ENCODE peak calls at places on chromosomes 11 and 22, in nine cellular contexts. One of them, this sample, is unnamed.

GRCh38 chr11:111735262-111736116 is 30.7 kb downstream of the PPP2R1B start:
- DNase-seq in stomach: peak; percentile 54
- DNase-seq in vagina: no peak
- DNase-seq in GM12865: no peak
- DNase-seq in AG09309: peak; percentile 97
- DNase-seq in cardiac muscle cell: peak; percentile 98
- DNase-seq in brain microvascular endothelial cell: peak; percentile 98
- DNase-seq in AG04449: peak; percentile 93
- DNase-seq in esophagus squamous epithelium: no peak
- DNase-seq in this sample: peak; percentile 99

GRCh38 chr11:126646701-126647209 is 291.3 kb downstream of the ST3GAL4 start:
- DNase-seq in cardiac muscle cell: peak; percentile 11
- DNase-seq in GM12865: no peak
- DNase-seq in stomach: no peak
- DNase-seq in AG09309: peak; percentile 53
- DNase-seq in AG04449: peak; percentile 44
- DNase-seq in vagina: no peak
- DNase-seq in brain microvascular endothelial cell: no peak
- DNase-seq in esophagus squamous epithelium: no peak
- DNase-seq in this sample: peak; percentile 31

GRCh38 chr11:64340671-64341335 is 799 bp downstream of the CCDC88B start:
- DNase-seq in GM12865: peak; percentile 82
- DNase-seq in AG09309: no peak
- DNase-seq in stomach: peak; percentile 61
- DNase-seq in AG04449: no peak
- DNase-seq in cardiac muscle cell: no peak
- DNase-seq in brain microvascular endothelial cell: no peak
- DNase-seq in vagina: no peak
- DNase-seq in esophagus squamous epithelium: no peak
- DNase-seq in this sample: no peak

GRCh38 chr22:37178350-37179125 is 9.5 kb downstream of the C1QTNF6 start:
- DNase-seq in GM12865: no peak
- DNase-seq in stomach: peak; percentile 68
- DNase-seq in AG09309: no peak
- DNase-seq in brain microvascular endothelial cell: no peak
- DNase-seq in vagina: no peak
- DNase-seq in cardiac muscle cell: peak; percentile 72
- DNase-seq in AG04449: no peak
- DNase-seq in esophagus squamous epithelium: no peak
- DNase-seq in this sample: no peak

GRCh38 chr11:2146051-2146450 is 6.9 kb upstream of the IGF2 start:
- DNase-seq in cardiac muscle cell: no peak
- DNase-seq in stomach: no peak
- DNase-seq in vagina: no peak
- DNase-seq in brain microvascular endothelial cell: no peak
- DNase-seq in AG04449: no peak
- DNase-seq in GM12865: no peak
- DNase-seq in AG09309: no peak
- DNase-seq in esophagus squamous epithelium: no peak
- DNase-seq in this sample: no peak

GRCh38 chr11:1918436-1919315 is 827 bp upstream of the TNNT3 start:
- DNase-seq in GM12865: no peak
- DNase-seq in AG04449: no peak
- DNase-seq in brain microvascular endothelial cell: no peak
- DNase-seq in stomach: no peak
- DNase-seq in cardiac muscle cell: no peak
- DNase-seq in AG09309: no peak
- DNase-seq in esophagus squamous epithelium: no peak
- DNase-seq in vagina: no peak
- DNase-seq in this sample: no peak

GRCh38 chr22:17914474-17914873 is 109.9 kb downstream of the MICAL3 start:
- DNase-seq in AG09309: no peak
- DNase-seq in stomach: no peak
- DNase-seq in esophagus squamous epithelium: no peak
- DNase-seq in vagina: no peak
- DNase-seq in brain microvascular endothelial cell: no peak
- DNase-seq in GM12865: no peak
- DNase-seq in AG04449: no peak
- DNase-seq in cardiac muscle cell: no peak
- DNase-seq in this sample: no peak

GRCh38 chr11:109641549-109641948 is 219.6 kb downstream of the C11orf87 start:
- DNase-seq in stomach: no peak
- DNase-seq in brain microvascular endothelial cell: peak; percentile 46
- DNase-seq in AG09309: peak; percentile 14
- DNase-seq in AG04449: no peak
- DNase-seq in esophagus squamous epithelium: no peak
- DNase-seq in GM12865: peak; percentile 32
- DNase-seq in vagina: no peak
- DNase-seq in cardiac muscle cell: peak; percentile 62
- DNase-seq in this sample: peak; percentile 49

GRCh38 chr22:26734339-26735018 is 77.1 kb downstream of the MIAT start:
- DNase-seq in esophagus squamous epithelium: no peak
- DNase-seq in cardiac muscle cell: no peak
- DNase-seq in AG09309: no peak
- DNase-seq in vagina: no peak
- DNase-seq in stomach: no peak
- DNase-seq in AG04449: no peak
- DNase-seq in brain microvascular endothelial cell: no peak
- DNase-seq in GM12865: no peak
- DNase-seq in this sample: no peak

GRCh38 chr11:84563356-84563755 is 1063.8 kb downstream of the DLG2 start:
- DNase-seq in brain microvascular endothelial cell: no peak
- DNase-seq in AG09309: no peak
- DNase-seq in stomach: no peak
- DNase-seq in esophagus squamous epithelium: no peak
- DNase-seq in vagina: no peak
- DNase-seq in AG04449: no peak
- DNase-seq in cardiac muscle cell: no peak
- DNase-seq in GM12865: no peak
- DNase-seq in this sample: no peak

GRCh38 chr11:12229450-12230229 is 119.2 kb downstream of the MICAL2 start:
- DNase-seq in esophagus squamous epithelium: no peak
- DNase-seq in GM12865: no peak
- DNase-seq in AG04449: no peak
- DNase-seq in stomach: peak; percentile 68
- DNase-seq in vagina: no peak
- DNase-seq in brain microvascular endothelial cell: no peak
- DNase-seq in AG09309: no peak
- DNase-seq in cardiac muscle cell: no peak
- DNase-seq in this sample: no peak

GRCh38 chr11:93123351-93123898 is 74.4 kb downstream of the SLC36A4 start:
- DNase-seq in stomach: peak; percentile 86
- DNase-seq in vagina: no peak
- DNase-seq in AG09309: no peak
- DNase-seq in brain microvascular endothelial cell: no peak
- DNase-seq in AG04449: no peak
- DNase-seq in cardiac muscle cell: peak; percentile 85
- DNase-seq in GM12865: no peak
- DNase-seq in esophagus squamous epithelium: no peak
- DNase-seq in this sample: peak; percentile 34

GRCh38 chr11:65645710-65646109 is 7.8 kb downstream of the SIPA1 start:
- DNase-seq in cardiac muscle cell: peak; percentile 32
- DNase-seq in vagina: no peak
- DNase-seq in GM12865: no peak
- DNase-seq in AG09309: no peak
- DNase-seq in brain microvascular endothelial cell: no peak
- DNase-seq in esophagus squamous epithelium: no peak
- DNase-seq in stomach: no peak
- DNase-seq in AG04449: no peak
- DNase-seq in this sample: peak; percentile 42

GRCh38 chr11:133058501-133058900 is 473.8 kb downstream of the OPCML start:
- DNase-seq in AG04449: no peak
- DNase-seq in AG09309: no peak
- DNase-seq in brain microvascular endothelial cell: no peak
- DNase-seq in GM12865: no peak
- DNase-seq in vagina: no peak
- DNase-seq in cardiac muscle cell: no peak
- DNase-seq in stomach: no peak
- DNase-seq in esophagus squamous epithelium: no peak
- DNase-seq in this sample: no peak
- TF ChIP-seq CTCF in AG04449: no peak
- TF ChIP-seq CTCF in AG09309: no peak
- TF ChIP-seq CTCF in brain microvascular endothelial cell: no peak
- TF ChIP-seq CTCF in GM12865: no peak
- TF ChIP-seq CTCF in vagina: no peak
- TF ChIP-seq CTCF in cardiac muscle cell: no peak
- TF ChIP-seq CTCF in stomach: no peak
- TF ChIP-seq CTCF in esophagus squamous epithelium: no peak
- TF ChIP-seq CTCF in this sample: no peak

DNA sequence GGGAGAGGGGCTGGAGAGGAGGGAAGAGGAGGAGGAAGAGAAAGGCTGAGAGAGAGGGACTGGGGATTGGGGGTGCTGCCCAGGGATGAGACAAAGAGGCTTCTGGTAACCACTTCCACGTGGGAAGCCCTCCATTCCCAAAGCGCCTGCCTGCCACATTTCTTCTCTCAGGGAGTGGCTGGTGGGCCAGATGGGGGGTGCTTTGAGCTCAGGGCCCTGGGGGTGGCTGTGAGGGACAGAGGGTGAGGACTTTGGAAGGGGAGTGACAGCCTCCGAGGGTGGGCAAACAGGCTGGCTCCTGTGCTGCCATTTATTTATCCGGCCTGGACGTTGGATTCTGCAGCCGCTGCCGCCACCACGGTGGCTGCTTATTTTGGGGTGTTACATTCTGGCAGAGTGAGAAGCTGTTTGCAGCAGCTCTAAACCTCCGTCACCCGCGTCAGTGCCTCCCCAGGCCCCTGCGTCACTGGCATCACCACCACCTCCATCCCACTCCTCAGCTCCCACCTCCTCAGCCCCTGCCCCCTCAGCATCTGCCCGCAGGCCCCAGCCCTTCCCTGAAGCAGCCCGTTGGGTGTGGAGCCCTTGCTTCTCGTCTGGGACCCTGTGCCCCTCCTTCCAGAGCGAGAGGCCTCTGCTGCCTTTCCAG is 1.6 kb downstream of the RTN4RL2 start:
- DNase-seq in stomach: no peak
- DNase-seq in cardiac muscle cell: no peak
- DNase-seq in AG09309: no peak
- DNase-seq in GM12865: no peak
- DNase-seq in brain microvascular endothelial cell: no peak
- DNase-seq in esophagus squamous epithelium: no peak
- DNase-seq in AG04449: no peak
- DNase-seq in vagina: no peak
- DNase-seq in this sample: no peak
- H3K4me3 ChIP-seq in stomach: no peak overlapping the region
- H3K4me3 ChIP-seq in cardiac muscle cell: no peak overlapping the region
- H3K4me3 ChIP-seq in AG09309: no peak overlapping the region
- H3K4me3 ChIP-seq in GM12865: no peak overlapping the region
- H3K4me3 ChIP-seq in brain microvascular endothelial cell: no peak overlapping the region
- H3K4me3 ChIP-seq in esophagus squamous epithelium: no peak overlapping the region
- H3K4me3 ChIP-seq in AG04449: no peak overlapping the region
- H3K4me3 ChIP-seq in vagina: no peak overlapping the region
- H3K4me3 ChIP-seq in this sample: no peak overlapping the region

GRCh38 chr22:19759459-19759993 is 1.1 kb upstream of the TBX1 start:
- DNase-seq in stomach: no peak
- DNase-seq in brain microvascular endothelial cell: no peak
- DNase-seq in AG04449: no peak
- DNase-seq in vagina: no peak
- DNase-seq in GM12865: no peak
- DNase-seq in esophagus squamous epithelium: no peak
- DNase-seq in AG09309: no peak
- DNase-seq in cardiac muscle cell: no peak
- DNase-seq in this sample: no peak

GRCh38 chr22:19761022-19761499 is 483 bp downstream of the TBX1 start:
- DNase-seq in brain microvascular endothelial cell: no peak
- DNase-seq in stomach: no peak
- DNase-seq in GM12865: no peak
- DNase-seq in vagina: no peak
- DNase-seq in cardiac muscle cell: no peak
- DNase-seq in esophagus squamous epithelium: no peak
- DNase-seq in AG04449: no peak
- DNase-seq in AG09309: no peak
- DNase-seq in this sample: no peak

GRCh38 chr22:19761500-19762314 is 1.1 kb downstream of the TBX1 start:
- DNase-seq in stomach: no peak
- DNase-seq in AG09309: no peak
- DNase-seq in esophagus squamous epithelium: no peak
- DNase-seq in vagina: no peak
- DNase-seq in AG04449: no peak
- DNase-seq in GM12865: no peak
- DNase-seq in brain microvascular endothelial cell: no peak
- DNase-seq in cardiac muscle cell: no peak
- DNase-seq in this sample: no peak

GRCh38 chr22:19759994-19760651 is 455 bp upstream of the TBX1 start:
- DNase-seq in cardiac muscle cell: no peak
- DNase-seq in AG09309: no peak
- DNase-seq in brain microvascular endothelial cell: no peak
- DNase-seq in esophagus squamous epithelium: no peak
- DNase-seq in vagina: no peak
- DNase-seq in stomach: no peak
- DNase-seq in AG04449: no peak
- DNase-seq in GM12865: no peak
- DNase-seq in this sample: no peak

DNA sequence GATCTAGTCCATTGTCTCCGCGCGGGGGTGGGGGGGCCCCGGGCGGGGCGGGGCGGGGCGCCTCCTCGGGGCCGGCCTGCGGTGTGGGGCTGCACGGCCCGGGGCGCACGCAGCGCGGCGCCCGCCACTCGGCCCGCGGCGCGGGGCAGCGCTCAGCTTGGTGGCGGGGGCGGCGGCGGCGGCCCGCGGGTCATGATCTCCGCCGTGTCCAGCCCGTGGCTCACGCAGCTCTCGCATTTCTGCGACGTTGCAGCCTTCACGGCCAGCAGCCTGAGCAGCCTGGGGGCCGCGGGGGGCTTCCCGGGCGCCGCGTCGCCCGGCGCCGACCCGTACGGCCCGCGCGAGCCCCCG is at the start of gene TBX1:
- DNase-seq in AG09309: no peak
- DNase-seq in esophagus squamous epithelium: no peak
- DNase-seq in cardiac muscle cell: no peak
- DNase-seq in brain microvascular endothelial cell: no peak
- DNase-seq in vagina: no peak
- DNase-seq in GM12865: no peak
- DNase-seq in stomach: no peak
- DNase-seq in AG04449: no peak
- DNase-seq in this sample: no peak
- TF ChIP-seq CTCF in AG09309: no peak
- TF ChIP-seq CTCF in esophagus squamous epithelium: no peak
- TF ChIP-seq CTCF in cardiac muscle cell: no peak
- TF ChIP-seq CTCF in brain microvascular endothelial cell: no peak
- TF ChIP-seq CTCF in vagina: no peak
- TF ChIP-seq CTCF in GM12865: no peak
- TF ChIP-seq CTCF in stomach: no peak
- TF ChIP-seq CTCF in AG04449: no peak
- TF ChIP-seq CTCF in this sample: no peak

GRCh38 chr11:34355726-34356125 is 2.1 kb downstream of the ABTB2 start:
- DNase-seq in vagina: no peak
- DNase-seq in GM12865: no peak
- DNase-seq in AG04449: no peak
- DNase-seq in brain microvascular endothelial cell: no peak
- DNase-seq in stomach: no peak
- DNase-seq in AG09309: no peak
- DNase-seq in cardiac muscle cell: no peak
- DNase-seq in esophagus squamous epithelium: no peak
- DNase-seq in this sample: no peak
- H3K4me3 ChIP-seq in vagina: peak overlapping the region; percentile 70
- H3K4me3 ChIP-seq in GM12865: peak overlapping the region; percentile 65
- H3K4me3 ChIP-seq in AG04449: no peak overlapping the region
- H3K4me3 ChIP-seq in brain microvascular endothelial cell: peak overlapping the region; percentile 67
- H3K4me3 ChIP-seq in stomach: peak overlapping the region; percentile 61
- H3K4me3 ChIP-seq in AG09309: no peak overlapping the region
- H3K4me3 ChIP-seq in cardiac muscle cell: peak overlapping the region; percentile 84
- H3K4me3 ChIP-seq in esophagus squamous epithelium: peak overlapping the region; percentile 67
- H3K4me3 ChIP-seq in this sample: peak overlapping the region; percentile 66

GRCh38 chr11:4664183-4664582 is 20.4 kb downstream of the OR51E1 start:
- DNase-seq in cardiac muscle cell: no peak
- DNase-seq in brain microvascular endothelial cell: no peak
- DNase-seq in AG04449: no peak
- DNase-seq in stomach: no peak
- DNase-seq in esophagus squamous epithelium: no peak
- DNase-seq in vagina: no peak
- DNase-seq in GM12865: no peak
- DNase-seq in AG09309: no peak
- DNase-seq in this sample: no peak
- TF ChIP-seq CTCF in cardiac muscle cell: no peak
- TF ChIP-seq CTCF in brain microvascular endothelial cell: no peak
- TF ChIP-seq CTCF in AG04449: no peak
- TF ChIP-seq CTCF in stomach: no peak
- TF ChIP-seq CTCF in esophagus squamous epithelium: no peak
- TF ChIP-seq CTCF in vagina: no peak
- TF ChIP-seq CTCF in GM12865: no peak
- TF ChIP-seq CTCF in AG09309: no peak
- TF ChIP-seq CTCF in this sample: no peak